ENCODE peak calls at places on chromosomes 1 and 21, in four cellular contexts. K is T-helper 17 cell, G is esophagus muscularis mucosa, A is mucosa of descending colon. I is an unnamed sample.
A peak's percentile ranks its signal among the peaks of the same experiment; 100 is the strongest.

GRCh38 chr1:162475089-162475488 is 22.5 kb upstream of the UHMK1 start:
- DNase-seq in G (no peak), A (no peak), K (no peak), I (no peak)

GRCh38 chr1:119676571-119677206 is 28.6 kb upstream of the ZNF697 start:
- DNase-seq in K (no peak), G (no peak), A (no peak), I (peak; percentile 49)

GRCh38 chr1:45023663-45024062 is 11.6 kb downstream of the UROD start:
- DNase-seq in A (no peak), G (no peak), K (no peak), I (no peak)

GRCh38 chr1:30750751-30751291 is 6.8 kb downstream of the LAPTM5 start:
- DNase-seq in A (peak; percentile 81), G (no peak), K (no peak), I (peak; percentile 40)

GRCh38 chr1:18240906-18241305 is 133.3 kb downstream of the IGSF21 start:
- DNase-seq in A (no peak), G (no peak), K (no peak), I (no peak)

GRCh38 chr21:16070207-16070651 is 340.4 kb downstream of the USP25 start:
- DNase-seq in G (no peak), A (no peak), K (no peak), I (no peak)

GRCh38 chr1:168297019-168297418 is 16.3 kb downstream of the TBX19 start:
- DNase-seq in G (no peak), A (no peak), K (no peak), I (no peak)

GRCh38 chr1:188615321-188615720 is 1786.6 kb downstream of the PLA2G4A start:
- DNase-seq in G (no peak), A (no peak), K (no peak), I (no peak)

GRCh38 chr21:33539612-33540011 is 2.3 kb downstream of the GART start:
- DNase-seq in K (no peak), A (no peak), G (no peak), I (no peak)

GRCh38 chr1:178086294-178087255 is 7.3 kb upstream of the RASAL2 start:
- DNase-seq in K (no peak), G (no peak), A (no peak), I (no peak)

GRCh38 chr1:40648928-40649591 is 16.4 kb downstream of the RIMS3 start:
- DNase-seq in K (no peak), G (no peak), A (peak; percentile 66), I (no peak)

GRCh38 chr1:181469829-181470228 is 13.5 kb upstream of the CACNA1E start:
- DNase-seq in A (no peak), K (no peak), G (no peak), I (peak; percentile 19)

GRCh38 chr1:234553241-234554156 is 56.5 kb downstream of the IRF2BP2 start:
- DNase-seq in G (no peak), K (no peak), A (no peak), I (peak; percentile 52)

GRCh38 chr1:21594935-21595897 is 73.9 kb downstream of the RAP1GAP start:
- DNase-seq in G (no peak), A (no peak), K (no peak), I (peak; percentile 79)

GRCh38 chr1:175268720-175269119 is 76.1 kb upstream of the KIAA0040 start:
- DNase-seq in G (no peak), A (no peak), K (no peak), I (peak; percentile 15)

GRCh38 chr1:94042388-94042787 is 78.6 kb downstream of the ABCA4 start:
- DNase-seq in A (no peak), G (no peak), K (no peak), I (no peak)

GRCh38 chr1:235313931-235314678 is 13.9 kb downstream of the ARID4B start:
- DNase-seq in G (no peak), A (no peak), K (no peak), I (no peak)

GRCh38 chr21:34807146-34807880 is 138.5 kb downstream of the CLIC6 start:
- DNase-seq in A (no peak), K (peak; percentile 17), G (no peak), I (no peak)

GRCh38 chr1:192747942-192748341 is 60.9 kb upstream of the RGS2 start:
- DNase-seq in G (no peak), K (no peak), A (no peak), I (no peak)

GRCh38 chr1:99659755-99660210 is 13.9 kb downstream of the PALMD start:
- DNase-seq in A (no peak), K (no peak), G (no peak), I (no peak)

GRCh38 chr1:165449121-165449520 is 4.2 kb upstream of the RXRG start:
- DNase-seq in A (no peak), G (no peak), K (no peak), I (no peak)

GRCh38 chr1:171901245-171901644 is 59.9 kb downstream of the DNM3 start:
- DNase-seq in G (no peak), K (no peak), A (no peak), I (no peak)

GRCh38 chr1:238252033-238252802 is 361.5 kb upstream of the ZP4 start:
- DNase-seq in A (no peak), G (no peak), K (no peak), I (peak; percentile 43)

GRCh38 chr1:236085545-236086159 is 20.8 kb upstream of the NID1 start:
- DNase-seq in G (no peak), A (no peak), K (no peak), I (no peak)

GRCh38 chr1:171286032-171286705 is 27.8 kb upstream of the FMO4 start:
- DNase-seq in G (peak; percentile 53), A (no peak), K (no peak), I (no peak)

GRCh38 chr1:40742363-40743061 is 41.1 kb upstream of the KCNQ4 start:
- DNase-seq in A (no peak), G (no peak), K (no peak), I (no peak)

GRCh38 chr1:224333309-224333926 is 3.4 kb upstream of the NVL start:
- DNase-seq in G (no peak), A (no peak), K (no peak), I (no peak)

GRCh38 chr1:18302788-18303413 is 177.8 kb upstream of the KLHDC7A start:
- DNase-seq in G (no peak), K (no peak), A (no peak), I (no peak)

GRCh38 chr1:215114154-215114933 is 31.8 kb downstream of the KCNK2 start:
- DNase-seq in A (no peak), K (no peak), G (no peak), I (no peak)

GRCh38 chr21:42835611-42836401 is 43.5 kb downstream of the WDR4 start:
- DNase-seq in G (peak; percentile 77), A (no peak), K (no peak), I (no peak)

GRCh38 chr1:247107694-247108093 is 3.5 kb upstream of the ZNF669 start:
- DNase-seq in G (no peak), A (no peak), K (no peak), I (no peak)

GRCh38 chr1:247102381-247102780 is 1.8 kb downstream of the ZNF669 start:
- DNase-seq in K (no peak), A (no peak), G (no peak), I (no peak)

GRCh38 chr1:247103777-247104591 is at the start of gene ZNF669:
- DNase-seq in K (peak; percentile 74), A (peak; percentile 98), G (peak; percentile 99), I (peak; percentile 99)

GRCh38 chr1:247104965-247105364 is 809 bp upstream of the ZNF669 start:
- DNase-seq in G (no peak), A (no peak), K (no peak), I (no peak)

DNA sequence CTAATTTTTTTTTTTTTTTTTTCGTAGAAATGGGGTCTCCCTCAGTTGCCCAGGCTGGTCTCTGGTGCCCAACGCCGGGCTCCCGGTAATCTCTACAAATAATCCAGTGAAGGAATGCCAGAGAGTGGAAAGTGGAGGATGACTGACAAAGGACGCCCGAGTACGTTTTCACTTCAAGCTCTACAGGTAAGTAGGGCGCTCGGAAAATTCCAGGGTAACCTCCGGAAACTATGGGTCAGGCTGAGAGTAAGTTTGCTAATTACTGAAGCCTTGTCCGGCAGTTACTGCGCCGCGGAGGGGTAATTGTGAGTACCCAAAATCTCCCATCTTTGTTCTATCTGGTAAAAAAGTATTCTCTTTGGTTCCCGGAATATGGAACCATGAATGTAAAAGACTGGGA is 1.8 kb upstream of the ZNF669 start:
- DNase-seq in A (no peak), G (no peak), K (no peak), I (no peak)
- H3K9me3 ChIP-seq in A (peaks cover 19% of the 10 kb centered on the region), G (no peaks in the 10 kb centered on the region), K (peaks cover 12% of the 10 kb centered on the region), I (no peaks in the 10 kb centered on the region)

DNA sequence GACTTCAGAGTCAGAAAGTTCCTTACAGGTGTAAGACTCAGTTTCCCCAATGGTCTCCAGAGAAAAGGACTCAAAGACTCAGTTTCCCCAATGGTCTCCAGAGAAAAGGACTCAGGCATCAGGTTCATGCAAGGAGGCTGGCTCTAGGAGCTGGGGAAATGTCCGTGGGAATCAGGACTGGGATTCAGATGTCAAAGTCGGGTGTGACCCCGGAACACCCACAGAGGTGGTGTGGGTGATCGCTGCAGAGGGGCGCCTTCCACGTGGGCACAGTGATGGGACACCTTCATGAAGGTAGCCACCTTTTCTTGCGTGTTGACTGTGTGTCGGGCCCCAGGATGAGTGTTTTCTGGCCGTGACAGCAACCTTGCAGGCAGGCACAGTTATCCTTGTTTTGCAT is 340.7 kb downstream of the NPHP4 start:
- DNase-seq in K (no peak), A (no peak), G (no peak), I (no peak)
- H3K9me3 ChIP-seq in K (no peaks in the 10 kb centered on the region), A (no peaks in the 10 kb centered on the region), G (no peaks in the 10 kb centered on the region), I (no peaks in the 10 kb centered on the region)

DNA sequence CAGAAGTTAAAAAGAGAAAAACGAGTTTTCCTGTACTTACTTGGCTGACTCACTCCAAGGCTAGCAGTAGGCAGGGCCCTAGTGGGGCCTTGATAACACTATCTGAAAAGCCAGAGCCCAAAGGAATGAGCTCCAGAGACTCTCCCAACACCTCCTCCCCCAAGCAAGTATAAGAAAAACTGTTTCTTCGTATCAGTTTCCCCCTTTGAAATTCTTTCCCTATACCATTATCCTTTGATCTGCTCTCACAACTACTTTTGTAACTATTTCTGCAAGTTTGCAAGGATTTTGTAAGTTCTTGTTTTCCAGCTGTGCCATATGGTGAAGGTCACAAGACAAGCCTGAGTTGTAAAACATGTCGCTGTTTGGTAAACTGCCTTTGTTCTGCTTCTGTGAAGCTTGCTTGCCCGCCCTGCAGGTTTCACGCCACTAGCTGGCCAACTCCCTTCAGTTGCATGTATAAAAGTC is 36.5 kb upstream of the KCNJ15 start:
- DNase-seq in A (no peak), G (peak; percentile 17), K (no peak), I (no peak)
- H3K9me3 ChIP-seq in A (peaks cover 30% of the 10 kb centered on the region), G (no peaks in the 10 kb centered on the region), K (peaks cover 3% of the 10 kb centered on the region), I (peaks cover 3% of the 10 kb centered on the region)

DNA sequence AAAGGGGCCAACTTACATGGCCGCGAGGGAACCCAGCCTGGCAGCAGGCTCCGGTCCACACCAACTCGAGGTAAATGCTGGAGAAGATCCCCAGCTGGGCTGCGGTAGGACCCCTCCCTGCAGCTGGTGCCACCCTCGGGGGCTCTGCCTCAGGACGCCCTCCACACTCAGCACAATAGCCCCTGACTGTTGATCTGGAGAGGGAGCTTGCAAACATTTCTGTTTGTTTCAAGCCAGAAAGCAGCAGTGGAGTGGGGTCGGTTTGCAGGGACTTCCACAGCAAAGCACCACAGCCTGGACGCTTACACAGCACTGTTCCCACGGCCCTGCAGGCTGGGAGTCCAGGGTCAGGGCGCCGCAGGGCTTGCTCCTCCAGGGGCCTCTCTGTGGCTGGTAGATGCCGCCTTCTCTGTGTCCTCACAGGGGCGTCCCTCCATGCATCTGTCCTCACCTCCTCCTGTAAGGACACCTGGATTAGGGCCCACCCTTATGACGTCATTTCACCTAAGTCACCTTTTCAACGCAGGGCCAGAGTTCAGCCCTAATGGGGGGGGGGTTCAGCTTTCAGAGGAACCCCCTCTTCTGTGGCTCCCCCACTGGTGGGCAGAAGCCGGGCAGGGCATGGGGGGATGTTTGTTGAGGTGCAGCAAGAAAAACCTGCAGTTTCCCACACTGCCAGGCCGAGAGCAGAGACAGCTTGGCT is 24.1 kb upstream of the TTC34 start:
- DNase-seq in K (no peak), A (peak; percentile 25), G (no peak), I (peak; percentile 2)
- H3K9me3 ChIP-seq in K (no peaks in the 10 kb centered on the region), A (no peaks in the 10 kb centered on the region), G (no peaks in the 10 kb centered on the region), I (no peaks in the 10 kb centered on the region)